ENCODE peak calls at places on chromosomes 5 and 9, in nine cellular contexts. T is B cell, K is stomach, Z is tibial artery, D is lower lobe of right lung, H is anterior cingulate cortex, V is neural crest cell, J is T-cell, C is left kidney. P is an unnamed sample.
A peak's percentile ranks its signal among the peaks of the same experiment; 100 is the strongest.

GRCh38 chr9:121305269-121305994 is 37.5 kb downstream of the GSN start:
- DNase-seq in H (peak; percentile 66), D (no peak), K (peak; percentile 44), Z (peak; percentile 89), C (no peak), T (no peak), V (no peak), J (no peak), P (peak; percentile 96)

GRCh38 chr5:78908173-78908901 is 76.8 kb downstream of the ARSB start:
- DNase-seq in H (no peak), K (peak; percentile 65), J (no peak), T (no peak), D (peak; percentile 43), C (peak; percentile 89), Z (peak; percentile 59), V (peak; percentile 23), P (no peak)

GRCh38 chr5:991472-992267 is 16.9 kb upstream of the NKD2 start:
- DNase-seq in C (no peak), T (no peak), K (peak; percentile 23), V (no peak), J (no peak), Z (no peak), H (no peak), D (peak; percentile 34), P (no peak)

GRCh38 chr9:128798896-128799295 is 11.8 kb downstream of the TBC1D13 start:
- DNase-seq in T (no peak), C (no peak), D (no peak), K (no peak), Z (no peak), H (no peak), V (no peak), J (no peak), P (no peak)

GRCh38 chr5:90632799-90633198 is 74.2 kb downstream of the ADGRV1 start:
- DNase-seq in Z (no peak), H (no peak), V (no peak), T (no peak), J (no peak), K (no peak), C (no peak), D (no peak), P (no peak)

GRCh38 chr9:121358747-121359146 is 11.3 kb downstream of the STOM start:
- DNase-seq in D (no peak), T (no peak), C (no peak), Z (no peak), J (no peak), H (no peak), K (no peak), V (no peak), P (no peak)

GRCh38 chr5:14268236-14268701 is 125.1 kb downstream of the TRIO start:
- DNase-seq in K (no peak), T (no peak), H (no peak), Z (no peak), V (no peak), D (no peak), C (no peak), J (no peak), P (no peak)

GRCh38 chr5:87526131-87526530 is 113.4 kb upstream of the CCNH start:
- DNase-seq in D (no peak), K (no peak), T (no peak), H (no peak), J (no peak), Z (no peak), C (no peak), V (no peak), P (no peak)

GRCh38 chr5:76269259-76269958 is 133.7 kb upstream of the IQGAP2 start:
- DNase-seq in H (no peak), J (no peak), C (no peak), K (no peak), Z (no peak), T (no peak), V (no peak), D (no peak), P (no peak)

GRCh38 chr9:76602191-76602590 is 143.2 kb downstream of the GCNT1 start:
- DNase-seq in J (no peak), C (no peak), K (no peak), T (no peak), V (no peak), H (no peak), Z (no peak), D (no peak), P (no peak)

GRCh38 chr9:97468658-97469448 is 32.6 kb upstream of the TMOD1 start:
- DNase-seq in D (peak; percentile 55), H (peak; percentile 80), Z (peak; percentile 91), J (no peak), T (no peak), V (peak; percentile 59), C (peak; percentile 85), K (peak; percentile 84), P (peak; percentile 93)

GRCh38 chr5:180590543-180591248 is 603 bp downstream of the SCGB3A1 start:
- DNase-seq in Z (no peak), K (no peak), J (no peak), C (peak; percentile 55), H (no peak), D (peak; percentile 46), T (no peak), V (peak; percentile 6), P (no peak)

GRCh38 chr5:75510417-75510835 is 1.0 kb downstream of the CERT1 start:
- DNase-seq in V (no peak), D (no peak), C (no peak), K (peak; percentile 52), H (no peak), Z (no peak), J (no peak), T (peak; percentile 48), P (no peak)

GRCh38 chr9:115295749-115296148 is 177.8 kb upstream of the TNC start:
- DNase-seq in Z (no peak), V (no peak), K (no peak), H (no peak), T (no peak), J (no peak), C (peak; percentile 13), D (no peak), P (no peak)

GRCh38 chr9:101387871-101388506 is 3.2 kb upstream of the BAAT start:
- DNase-seq in H (no peak), C (peak; percentile 65), Z (no peak), T (no peak), V (no peak), J (no peak), K (no peak), D (no peak), P (no peak)

GRCh38 chr5:122163151-122164069 is 34.1 kb downstream of the ZNF474 start:
- DNase-seq in Z (peak; percentile 75), V (no peak), T (no peak), K (no peak), C (no peak), J (no peak), D (no peak), H (peak; percentile 2), P (no peak)

GRCh38 chr5:76041863-76042262 is 41.3 kb upstream of the SV2C start:
- DNase-seq in T (no peak), Z (no peak), J (no peak), K (no peak), H (no peak), D (no peak), C (peak; percentile 86), V (no peak), P (no peak)

GRCh38 chr5:32953694-32954093 is 242.6 kb downstream of the NPR3 start:
- DNase-seq in K (no peak), D (no peak), C (no peak), J (no peak), H (no peak), V (no peak), T (no peak), Z (no peak), P (no peak)

P was measured in esophagus muscularis mucosa.